ENCODE peak calls at places on chromosomes 2 and 18, in four cellular contexts. W is SJSA1, F is cardiac muscle cell, B is breast epithelium. M is an unnamed sample.
A peak's percentile ranks its signal among the peaks of the same experiment; 100 is the strongest.

GRCh38 chr2:127121776-127122176 is 14.8 kb upstream of the BIN1 start:
- DNase-seq in W (peak; percentile 30), F (no peak), B (no peak), M (no peak)

GRCh38 chr2:241410739-241411176 is 54.7 kb downstream of the FARP2 start:
- DNase-seq in W (no peak), F (no peak), B (no peak), M (no peak)

GRCh38 chr2:241463276-241464135 is 44.9 kb downstream of the STK25 start:
- DNase-seq in W (no peak), F (no peak), B (no peak), M (no peak)

GRCh38 chr2:159903404-159904126 is 105.6 kb upstream of the CD302 start:
- DNase-seq in W (no peak), F (no peak), B (peak; percentile 34), M (peak; percentile 43)

GRCh38 chr18:75201936-75202335 is 7.0 kb downstream of the PTGR3 start:
- DNase-seq in W (no peak), F (no peak), B (no peak), M (no peak)

GRCh38 chr2:70161069-70161534 is 29.7 kb downstream of the C2orf42 start:
- DNase-seq in W (no peak), F (no peak), B (no peak), M (no peak)

GRCh38 chr2:189014426-189015138 is 40.4 kb downstream of the COL3A1 start:
- DNase-seq in W (no peak), F (no peak), B (no peak), M (no peak)

GRCh38 chr2:12806535-12806934 is 89.8 kb downstream of the TRIB2 start:
- DNase-seq in W (no peak), F (no peak), B (no peak), M (no peak)

GRCh38 chr2:9123069-9123468 is 83.5 kb upstream of the ASAP2 start:
- DNase-seq in W (no peak), F (no peak), B (no peak), M (no peak)

GRCh38 chr2:98859323-98859722 is 76.7 kb downstream of the CRACDL start:
- DNase-seq in W (no peak), F (no peak), B (no peak), M (no peak)

GRCh38 chr2:98866033-98866432 is 70.0 kb downstream of the CRACDL start:
- DNase-seq in W (no peak), F (no peak), B (no peak), M (no peak)

GRCh38 chr2:98861601-98862000 is 74.4 kb downstream of the CRACDL start:
- DNase-seq in W (no peak), F (no peak), B (no peak), M (no peak)
- H3K9me3 ChIP-seq in W (no peaks in the 10 kb centered on the region), F (no peaks in the 10 kb centered on the region), B (no peaks in the 10 kb centered on the region), M (peaks cover 15% of the 10 kb centered on the region)

GRCh38 chr2:30502310-30502709 is 55.3 kb downstream of the LCLAT1 start:
- DNase-seq in W (no peak), F (no peak), B (no peak), M (no peak)
- H3K9me3 ChIP-seq in W (peaks cover 7% of the 10 kb centered on the region), F (no peaks in the 10 kb centered on the region), B (no peaks in the 10 kb centered on the region), M (peaks cover 8% of the 10 kb centered on the region)

DNA sequence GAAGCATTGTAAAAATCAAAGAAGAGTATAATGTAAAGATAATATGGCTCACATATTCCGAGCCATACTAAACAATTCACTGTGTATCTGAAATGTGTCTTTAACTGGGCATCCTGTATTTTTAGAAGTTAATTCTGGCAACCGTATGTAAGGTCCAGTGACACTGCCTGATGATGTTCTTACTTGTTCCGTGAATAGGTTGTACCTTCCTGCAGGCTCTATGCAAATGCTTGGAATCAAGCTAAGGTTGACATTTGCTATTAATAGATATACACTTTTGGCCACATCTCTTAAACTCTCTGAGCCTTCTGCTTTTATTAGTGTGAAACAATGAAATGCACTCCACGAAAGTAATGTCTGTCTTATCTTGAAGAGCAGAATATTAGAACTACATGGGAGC is 534.6 kb downstream of the CCDC85A start:
- DNase-seq in W (no peak), F (no peak), B (no peak), M (no peak)
- H3K9me3 ChIP-seq in W (no peaks in the 10 kb centered on the region), F (no peaks in the 10 kb centered on the region), B (peaks cover 3% of the 10 kb centered on the region), M (no peaks in the 10 kb centered on the region)

GRCh38 chr2:119223521-119224390 is at the start of gene STEAP3:
- DNase-seq in W (peak; percentile 90), F (peak; percentile 90), B (peak; percentile 26), M (no peak)

GRCh38 chr2:119227346-119227745 is 3.7 kb downstream of the STEAP3 start:
- DNase-seq in W (no peak), F (no peak), B (no peak), M (no peak)

GRCh38 chr2:119224391-119224972 is 848 bp downstream of the STEAP3 start:
- DNase-seq in W (no peak), F (no peak), B (no peak), M (no peak)

GRCh38 chr2:119225084-119225864 is 1.6 kb downstream of the STEAP3 start:
- DNase-seq in W (no peak), F (no peak), B (no peak), M (no peak)

GRCh38 chr2:119225926-119226325 is 2.3 kb downstream of the STEAP3 start:
- DNase-seq in W (no peak), F (no peak), B (no peak), M (no peak)
- H3K9me3 ChIP-seq in W (no peaks in the 10 kb centered on the region), F (no peaks in the 10 kb centered on the region), B (no peaks in the 10 kb centered on the region), M (no peaks in the 10 kb centered on the region)

DNA sequence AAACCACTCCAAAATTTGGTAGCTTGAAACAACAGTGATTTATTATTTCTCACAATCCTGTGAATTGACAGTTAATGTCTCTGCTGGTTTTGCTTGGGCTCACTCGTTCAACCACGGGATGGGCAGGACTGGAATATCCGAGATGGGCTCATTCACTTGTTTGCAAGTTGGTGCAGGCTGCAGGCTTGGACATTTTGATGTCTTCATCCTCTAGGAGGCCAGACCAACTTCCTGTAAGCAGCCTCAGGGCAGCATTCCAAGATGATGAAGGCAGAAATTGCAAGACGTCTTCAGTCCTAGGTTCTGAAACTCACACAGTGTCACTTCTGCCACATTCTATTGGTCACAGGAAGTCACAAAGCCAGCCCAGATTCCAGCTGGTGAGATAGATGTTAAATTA is 47.1 kb downstream of the GPR39 start:
- DNase-seq in W (no peak), F (no peak), B (no peak), M (no peak)
- H3K9me3 ChIP-seq in W (peaks cover 12% of the 10 kb centered on the region), F (no peaks in the 10 kb centered on the region), B (peaks cover 4% of the 10 kb centered on the region), M (no peaks in the 10 kb centered on the region)

GRCh38 chr2:22854588-22854987 is 530.4 kb upstream of the KLHL29 start:
- DNase-seq in W (no peak), F (no peak), B (no peak), M (no peak)
- H3K9me3 ChIP-seq in W (no peaks in the 10 kb centered on the region), F (no peaks in the 10 kb centered on the region), B (no peaks in the 10 kb centered on the region), M (no peaks in the 10 kb centered on the region)

GRCh38 chr2:145410096-145410495 is 890.2 kb upstream of the ZEB2 start:
- DNase-seq in W (no peak), F (no peak), B (no peak), M (no peak)
- H3K9me3 ChIP-seq in W (no peaks in the 10 kb centered on the region), F (no peaks in the 10 kb centered on the region), B (no peaks in the 10 kb centered on the region), M (no peaks in the 10 kb centered on the region)

DNA sequence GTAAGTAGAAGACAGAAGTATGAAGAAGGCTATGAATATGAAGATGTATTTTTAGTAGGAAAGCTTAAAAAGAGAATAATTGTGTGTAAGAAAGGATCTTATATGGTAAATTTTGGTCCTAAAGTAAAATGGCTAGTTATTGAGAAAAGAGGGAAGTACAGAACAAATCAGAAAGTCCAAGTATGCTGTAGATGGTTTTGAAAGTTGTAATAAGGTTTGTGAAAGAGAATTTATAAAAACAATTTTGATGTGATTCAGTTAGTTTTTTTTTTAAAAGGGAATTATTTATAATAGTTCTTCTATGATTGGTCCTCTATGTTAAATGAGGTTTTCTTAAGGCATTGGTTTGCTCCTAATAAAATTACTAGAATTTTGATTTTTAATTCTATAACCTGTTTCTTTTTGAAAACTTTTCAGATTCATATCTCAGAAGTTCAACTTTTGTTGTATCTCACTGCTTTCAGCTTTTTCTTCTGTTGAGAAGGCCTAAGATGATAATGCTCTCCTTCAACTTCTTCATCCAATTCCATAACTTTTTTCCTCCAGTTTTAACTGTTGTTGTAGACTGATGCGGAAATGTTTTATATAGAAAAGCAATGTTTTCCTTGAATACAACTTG is 322.7 kb downstream of the NOL4 start:
- DNase-seq in W (no peak), F (no peak), B (no peak), M (no peak)
- H3K9me3 ChIP-seq in W (no peaks in the 10 kb centered on the region), F (no peaks in the 10 kb centered on the region), B (no peaks in the 10 kb centered on the region), M (peaks cover 7% of the 10 kb centered on the region)

GRCh38 chr2:187614756-187615155 is 60.5 kb upstream of the TFPI start:
- DNase-seq in W (no peak), F (no peak), B (no peak), M (no peak)
- H3K9me3 ChIP-seq in W (no peaks in the 10 kb centered on the region), F (no peaks in the 10 kb centered on the region), B (no peaks in the 10 kb centered on the region), M (peaks cover 2% of the 10 kb centered on the region)

GRCh38 chr2:80546766-80547165 is 242.2 kb upstream of the LRRTM1 start:
- DNase-seq in W (no peak), F (no peak), B (no peak), M (no peak)
- H3K9me3 ChIP-seq in W (no peaks in the 10 kb centered on the region), F (no peaks in the 10 kb centered on the region), B (no peaks in the 10 kb centered on the region), M (peaks cover 4% of the 10 kb centered on the region)